ENCODE peak calls at places on chromosomes 13 and 19, in six cellular contexts. N, K, I, X, L and G are unnamed samples.

GRCh38 chr19:44883962-44884361 is 7.1 kb upstream of the TOMM40 start:
- DNase-seq in N (no peak), K (no peak), I (no peak), X (no peak), L (no peak), G (no peak)

GRCh38 chr19:53945441-53945840 is 17.3 kb upstream of the CACNG8 start:
- DNase-seq in N (no peak), K (peak), I (peak), X (no peak), L (no peak), G (no peak)

GRCh38 chr19:13463296-13463695 is 43.0 kb downstream of the CACNA1A start:
- DNase-seq in N (peak), K (no peak), I (peak), X (no peak), L (peak), G (no peak)

GRCh38 chr19:54453921-54454780 is 5.2 kb downstream of the LENG8 start:
- DNase-seq in N (no peak), K (no peak), I (no peak), X (no peak), L (no peak), G (no peak)

GRCh38 chr13:38758278-38758677 is 71.4 kb downstream of the FREM2 start:
- DNase-seq in N (no peak), K (no peak), I (peak), X (no peak), L (no peak), G (no peak)

GRCh38 chr19:39021063-39021462 is 11.3 kb downstream of the FBXO27 start:
- DNase-seq in N (no peak), K (no peak), I (no peak), X (no peak), L (peak), G (no peak)

GRCh38 chr13:37187110-37187509 is 81.6 kb upstream of the CSNK1A1L start:
- DNase-seq in N (no peak), K (peak), I (no peak), X (no peak), L (no peak), G (no peak)

GRCh38 chr19:50906217-50906616 is 5.0 kb downstream of the KLK4 start:
- DNase-seq in N (no peak), K (no peak), I (peak), X (no peak), L (peak), G (no peak)

GRCh38 chr13:46386996-46387851 is at the start of gene RUBCNL:
- DNase-seq in N (no peak), K (peak), I (peak), X (no peak), L (peak), G (peak)